ENCODE peak calls at places on chromosome 20, in five cellular contexts. U is hippocampal formation; X is endothelial cell; R is stimulated activated CD8-positive, alpha-beta memory T cell treated with anti-CD3 and anti-CD28 coated beads, Interleukin-2, amount 100 ng/mL, for 1 hour; N is stimulated activated CD4-positive, alpha-beta T cell treated with anti-CD3 and anti-CD28 coated beads, Interleukin-1b, Interleukin-23, amount 100 ng/mL, for 48 hours. J is an unnamed sample.

GRCh38 chr20:6663104-6663503 is 104.4 kb upstream of the BMP2 start:
- DNase-seq in U (no peak), X (no peak), R (no peak), N (no peak), J (peak; percentile 14)

GRCh38 chr20:63703976-63704748 is 3.6 kb downstream of the ARFRP1 start:
- DNase-seq in U (no peak), X (no peak), R (no peak), N (no peak), J (no peak)

GRCh38 chr20:44467289-44467883 is 8.3 kb upstream of the TTPAL start:
- DNase-seq in U (no peak), X (no peak), R (no peak), N (no peak), J (peak; percentile 18)

GRCh38 chr20:41738584-41739193 is 120.5 kb upstream of the CHD6 start:
- DNase-seq in U (peak; percentile 60), X (peak; percentile 60), R (no peak), N (peak; percentile 46), J (peak; percentile 54)

GRCh38 chr20:4534315-4534714 is 187.4 kb upstream of the PRND start:
- DNase-seq in U (no peak), X (no peak), R (no peak), N (no peak), J (no peak)

GRCh38 chr20:59606566-59606965 is 2.2 kb downstream of the PHACTR3 start:
- DNase-seq in U (no peak), X (no peak), R (no peak), N (no peak), J (no peak)

GRCh38 chr20:31717478-31717946 is 5.2 kb downstream of the BCL2L1 start:
- DNase-seq in U (no peak), X (no peak), R (no peak), N (no peak), J (no peak)

GRCh38 chr20:39259010-39259803 is 297.1 kb downstream of the DHX35 start:
- DNase-seq in U (no peak), X (no peak), R (no peak), N (no peak), J (no peak)

GRCh38 chr20:15756001-15756400 is 817.2 kb downstream of the KIF16B start:
- DNase-seq in U (peak; percentile 57), X (no peak), R (no peak), N (no peak), J (no peak)